ENCODE peak calls at places on chromosomes 7 and 10, in six cellular contexts. One of them, this sample, is unnamed.
A peak's percentile ranks its signal among the peaks of the same experiment; 100 is the strongest.

GRCh38 chr7:139231513-139232376 is 708 bp downstream of the UBN2 start:
- DNase-seq in fibroblast of lung: no peak
- DNase-seq in NCI-H2227 treated with DMSO at 0.1 percent for 48 hours: no peak
- DNase-seq in NT2/D1: no peak
- DNase-seq in memory B cell: peak; percentile 15
- DNase-seq in stimulated activated CD4-positive, alpha-beta T cell treated with anti-CD3 and anti-CD28 coated beads, Interleukin-1b, Interleukin-23, amount 100 ng/mL, for 24 hours: peak; percentile 3
- DNase-seq in this sample: no peak

GRCh38 chr7:23768022-23768421 is 58.0 kb downstream of the STK31 start:
- DNase-seq in fibroblast of lung: no peak
- DNase-seq in NT2/D1: no peak
- DNase-seq in NCI-H2227 treated with DMSO at 0.1 percent for 48 hours: no peak
- DNase-seq in stimulated activated CD4-positive, alpha-beta T cell treated with anti-CD3 and anti-CD28 coated beads, Interleukin-1b, Interleukin-23, amount 100 ng/mL, for 24 hours: no peak
- DNase-seq in memory B cell: no peak
- DNase-seq in this sample: no peak

GRCh38 chr7:45890902-45891461 is 2.7 kb downstream of the IGFBP1 start:
- DNase-seq in memory B cell: peak; percentile 8
- DNase-seq in stimulated activated CD4-positive, alpha-beta T cell treated with anti-CD3 and anti-CD28 coated beads, Interleukin-1b, Interleukin-23, amount 100 ng/mL, for 24 hours: no peak
- DNase-seq in NCI-H2227 treated with DMSO at 0.1 percent for 48 hours: no peak
- DNase-seq in NT2/D1: no peak
- DNase-seq in fibroblast of lung: peak; percentile 64
- DNase-seq in this sample: no peak

GRCh38 chr7:151631968-151632749 is 112.5 kb upstream of the RHEB start:
- DNase-seq in stimulated activated CD4-positive, alpha-beta T cell treated with anti-CD3 and anti-CD28 coated beads, Interleukin-1b, Interleukin-23, amount 100 ng/mL, for 24 hours: peak; percentile 80
- DNase-seq in NCI-H2227 treated with DMSO at 0.1 percent for 48 hours: peak; percentile 69
- DNase-seq in fibroblast of lung: peak; percentile 69
- DNase-seq in NT2/D1: peak; percentile 72
- DNase-seq in memory B cell: peak; percentile 88
- DNase-seq in this sample: peak; percentile 42

GRCh38 chr7:46218461-46219202 is 297.6 kb upstream of the IGFBP3 start:
- DNase-seq in memory B cell: no peak
- DNase-seq in NCI-H2227 treated with DMSO at 0.1 percent for 48 hours: no peak
- DNase-seq in NT2/D1: no peak
- DNase-seq in fibroblast of lung: no peak
- DNase-seq in stimulated activated CD4-positive, alpha-beta T cell treated with anti-CD3 and anti-CD28 coated beads, Interleukin-1b, Interleukin-23, amount 100 ng/mL, for 24 hours: no peak
- DNase-seq in this sample: no peak

GRCh38 chr7:142603870-142604448 is 145.3 kb upstream of the PRSS1 start:
- DNase-seq in NCI-H2227 treated with DMSO at 0.1 percent for 48 hours: peak; percentile 3
- DNase-seq in memory B cell: peak; percentile 46
- DNase-seq in stimulated activated CD4-positive, alpha-beta T cell treated with anti-CD3 and anti-CD28 coated beads, Interleukin-1b, Interleukin-23, amount 100 ng/mL, for 24 hours: peak; percentile 32
- DNase-seq in fibroblast of lung: peak; percentile 73
- DNase-seq in NT2/D1: peak; percentile 47
- DNase-seq in this sample: peak; percentile 29

GRCh38 chr10:29157321-29157720 is 131.5 kb upstream of the LYZL1 start:
- DNase-seq in NT2/D1: no peak
- DNase-seq in stimulated activated CD4-positive, alpha-beta T cell treated with anti-CD3 and anti-CD28 coated beads, Interleukin-1b, Interleukin-23, amount 100 ng/mL, for 24 hours: no peak
- DNase-seq in NCI-H2227 treated with DMSO at 0.1 percent for 48 hours: no peak
- DNase-seq in memory B cell: no peak
- DNase-seq in fibroblast of lung: no peak
- DNase-seq in this sample: no peak

GRCh38 chr7:127620406-127621233 is 2.7 kb upstream of the PAX4 start:
- DNase-seq in stimulated activated CD4-positive, alpha-beta T cell treated with anti-CD3 and anti-CD28 coated beads, Interleukin-1b, Interleukin-23, amount 100 ng/mL, for 24 hours: no peak
- DNase-seq in NCI-H2227 treated with DMSO at 0.1 percent for 48 hours: no peak
- DNase-seq in NT2/D1: no peak
- DNase-seq in memory B cell: no peak
- DNase-seq in fibroblast of lung: no peak
- DNase-seq in this sample: no peak

GRCh38 chr10:86138551-86139065 is 228.0 kb downstream of the GRID1 start:
- DNase-seq in stimulated activated CD4-positive, alpha-beta T cell treated with anti-CD3 and anti-CD28 coated beads, Interleukin-1b, Interleukin-23, amount 100 ng/mL, for 24 hours: no peak
- DNase-seq in NT2/D1: no peak
- DNase-seq in fibroblast of lung: no peak
- DNase-seq in memory B cell: no peak
- DNase-seq in NCI-H2227 treated with DMSO at 0.1 percent for 48 hours: no peak
- DNase-seq in this sample: no peak

GRCh38 chr10:29657719-29658274 is 23.0 kb upstream of the SVIL start:
- DNase-seq in NT2/D1: no peak
- DNase-seq in stimulated activated CD4-positive, alpha-beta T cell treated with anti-CD3 and anti-CD28 coated beads, Interleukin-1b, Interleukin-23, amount 100 ng/mL, for 24 hours: no peak
- DNase-seq in fibroblast of lung: no peak
- DNase-seq in memory B cell: no peak
- DNase-seq in NCI-H2227 treated with DMSO at 0.1 percent for 48 hours: no peak
- DNase-seq in this sample: no peak

GRCh38 chr10:42769653-42770052 is 12.9 kb upstream of the BMS1 start:
- DNase-seq in stimulated activated CD4-positive, alpha-beta T cell treated with anti-CD3 and anti-CD28 coated beads, Interleukin-1b, Interleukin-23, amount 100 ng/mL, for 24 hours: no peak
- DNase-seq in fibroblast of lung: no peak
- DNase-seq in NT2/D1: no peak
- DNase-seq in NCI-H2227 treated with DMSO at 0.1 percent for 48 hours: no peak
- DNase-seq in memory B cell: no peak
- DNase-seq in this sample: no peak

GRCh38 chr10:47182934-47183725 is 116.9 kb upstream of the GDF10 start:
- DNase-seq in NCI-H2227 treated with DMSO at 0.1 percent for 48 hours: no peak
- DNase-seq in memory B cell: no peak
- DNase-seq in NT2/D1: no peak
- DNase-seq in fibroblast of lung: no peak
- DNase-seq in stimulated activated CD4-positive, alpha-beta T cell treated with anti-CD3 and anti-CD28 coated beads, Interleukin-1b, Interleukin-23, amount 100 ng/mL, for 24 hours: no peak
- DNase-seq in this sample: no peak

GRCh38 chr7:108875139-108875538 is 305.5 kb downstream of the DNAJB9 start:
- DNase-seq in NT2/D1: peak; percentile 36
- DNase-seq in fibroblast of lung: peak; percentile 52
- DNase-seq in memory B cell: no peak
- DNase-seq in stimulated activated CD4-positive, alpha-beta T cell treated with anti-CD3 and anti-CD28 coated beads, Interleukin-1b, Interleukin-23, amount 100 ng/mL, for 24 hours: no peak
- DNase-seq in NCI-H2227 treated with DMSO at 0.1 percent for 48 hours: no peak
- DNase-seq in this sample: no peak

GRCh38 chr7:11625669-11626068 is 206.3 kb downstream of the THSD7A start:
- DNase-seq in NCI-H2227 treated with DMSO at 0.1 percent for 48 hours: no peak
- DNase-seq in fibroblast of lung: peak; percentile 27
- DNase-seq in memory B cell: no peak
- DNase-seq in NT2/D1: no peak
- DNase-seq in stimulated activated CD4-positive, alpha-beta T cell treated with anti-CD3 and anti-CD28 coated beads, Interleukin-1b, Interleukin-23, amount 100 ng/mL, for 24 hours: no peak
- DNase-seq in this sample: no peak